ENCODE peak calls at places on chromosomes 3 and 15, in nine cellular contexts. Y, U, X, S, T, J, B, V and Z are unnamed samples. For H3K9me3, the result is how much of the 10 kb centered on the place peaks cover.

GRCh38 chr15:68183886-68184285 is 21.2 kb downstream of the CALML4 start:
- DNase-seq in V (no peak), Y (no peak), B (peak), S (no peak), U (no peak), X (no peak), T (no peak), J (no peak), Z (no peak)

GRCh38 chr15:100192092-100192695 is 149.6 kb downstream of the ADAMTS17 start:
- DNase-seq in S (no peak), X (no peak), J (no peak), T (no peak), Y (no peak), V (no peak), B (no peak), U (no peak), Z (no peak)

GRCh38 chr3:134136604-134137003 is 106.9 kb upstream of the SLCO2A1 start:
- DNase-seq in J (no peak), Y (no peak), U (no peak), B (no peak), S (no peak), X (no peak), T (no peak), V (no peak), Z (no peak)

GRCh38 chr3:156772588-156773206 is 53.5 kb upstream of the LEKR1 start:
- DNase-seq in J (no peak), S (no peak), U (no peak), B (peak), Y (no peak), T (no peak), V (no peak), X (no peak), Z (no peak)

GRCh38 chr3:8464668-8465067 is 37.0 kb upstream of the LMCD1 start:
- DNase-seq in J (no peak), B (no peak), S (no peak), V (no peak), U (no peak), T (no peak), X (no peak), Y (no peak), Z (no peak)

GRCh38 chr3:43883729-43884396 is 193.1 kb downstream of the ABHD5 start:
- DNase-seq in B (no peak), J (no peak), S (no peak), X (no peak), T (no peak), Y (no peak), U (no peak), V (no peak), Z (no peak)

GRCh38 chr3:70951937-70952492 is 631.5 kb downstream of the FOXP1 start:
- DNase-seq in Y (no peak), J (no peak), B (no peak), U (no peak), S (no peak), V (no peak), X (no peak), T (no peak), Z (no peak)

GRCh38 chr3:161339517-161340500 is 31.5 kb downstream of the SPTSSB start:
- DNase-seq in J (no peak), T (no peak), U (no peak), Y (no peak), V (no peak), X (no peak), S (no peak), B (no peak), Z (no peak)

GRCh38 chr3:107384428-107384827 is 7.2 kb downstream of the CCDC54 start:
- DNase-seq in U (no peak), V (no peak), B (no peak), X (no peak), J (no peak), Y (no peak), T (no peak), S (no peak), Z (no peak)

GRCh38 chr15:92883643-92884458 is 16.3 kb upstream of the CHD2 start:
- DNase-seq in V (no peak), B (peak), J (peak), X (no peak), Y (peak), U (peak), S (no peak), T (no peak), Z (no peak)

GRCh38 chr3:127707777-127708438 is 35.2 kb downstream of the ABTB1 start:
- DNase-seq in T (no peak), X (peak), B (no peak), V (no peak), U (no peak), J (no peak), S (no peak), Y (no peak), Z (no peak)

GRCh38 chr15:92653836-92654524 is 1.6 kb downstream of the FAM174B start:
- DNase-seq in Y (peak), B (no peak), T (no peak), U (no peak), V (no peak), J (peak), X (no peak), S (peak), Z (no peak)

GRCh38 chr3:11136116-11136515 is 18.2 kb upstream of the HRH1 start:
- DNase-seq in U (no peak), V (no peak), Y (no peak), T (no peak), B (peak), S (no peak), J (no peak), X (no peak), Z (no peak)

GRCh38 chr3:138381413-138381901 is 33.1 kb downstream of the MRAS start:
- DNase-seq in J (no peak), S (no peak), Y (no peak), B (peak), V (no peak), T (no peak), U (no peak), X (peak), Z (no peak)

GRCh38 chr3:136464502-136464901 is 214.4 kb downstream of the PCCB start:
- DNase-seq in Y (no peak), J (no peak), B (no peak), X (no peak), T (no peak), S (no peak), V (no peak), U (no peak), Z (peak)

GRCh38 chr15:67685008-67685599 is 140.2 kb upstream of the SKOR1 start:
- DNase-seq in J (peak), U (no peak), V (no peak), B (peak), T (no peak), X (no peak), S (no peak), Y (peak), Z (no peak)

GRCh38 chr3:137509354-137510045 is 254.6 kb upstream of the SOX14 start:
- DNase-seq in B (no peak), X (no peak), Y (no peak), V (no peak), U (no peak), J (no peak), S (no peak), T (no peak), Z (no peak)

GRCh38 chr15:40081691-40082194 is 26.9 kb downstream of the BMF start:
- DNase-seq in Y (peak), T (no peak), U (no peak), S (peak), J (peak), X (no peak), B (peak), V (no peak), Z (no peak)

GRCh38 chr15:57440799-57441198 is 64.5 kb downstream of the CGNL1 start:
- DNase-seq in U (no peak), J (no peak), T (no peak), S (no peak), B (peak), Y (peak), X (no peak), V (no peak), Z (peak)

DNA sequence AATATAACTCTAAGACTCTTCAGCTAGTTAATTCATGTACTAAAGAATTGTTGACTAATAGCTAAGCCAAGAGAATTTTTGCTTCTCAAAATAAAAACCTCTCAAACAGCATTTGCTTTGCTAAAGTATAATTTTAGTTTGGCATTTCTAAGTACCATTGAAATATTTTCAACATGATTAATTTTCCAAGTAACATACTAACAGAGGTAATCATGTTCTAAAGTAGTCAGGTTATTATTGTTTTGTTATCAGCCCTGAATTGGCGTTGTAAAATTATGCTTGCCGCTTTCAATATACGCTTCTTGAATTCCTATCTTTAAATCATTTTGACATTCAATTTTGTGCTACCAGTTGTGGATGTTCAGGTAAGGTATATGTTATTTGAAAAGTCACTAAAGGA is 134.3 kb downstream of the CNTN6 start:
- DNase-seq in B (no peak), U (no peak), V (no peak), T (no peak), X (no peak), Y (no peak), J (no peak), S (no peak), Z (no peak)
- H3K9me3 ChIP-seq in B (under half), U (under half), V (under half), T (under half), X (under half), Y (under half), J (under half), S (under half), Z (under half)

DNA sequence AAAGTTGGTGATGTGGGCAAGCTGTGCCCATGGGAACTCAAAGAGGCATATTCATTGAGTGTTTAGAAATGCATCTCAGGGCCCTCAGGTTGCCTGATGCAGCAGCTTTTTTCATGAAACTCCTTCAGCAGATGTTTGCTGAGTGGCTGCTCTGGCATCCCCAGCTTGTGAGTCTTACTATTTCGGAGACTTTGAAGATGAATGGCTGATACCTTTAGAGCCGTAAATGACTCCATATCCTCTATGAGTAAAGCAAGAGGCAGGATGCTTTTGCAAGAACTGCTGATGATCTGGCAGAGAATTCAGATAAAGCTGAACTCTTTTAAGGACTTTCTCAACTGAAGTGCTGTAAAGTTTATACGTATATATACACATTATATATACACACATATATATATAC is 384.3 kb downstream of the CACNA2D3 start:
- DNase-seq in Y (no peak), S (no peak), J (no peak), V (no peak), T (no peak), X (no peak), U (no peak), B (peak), Z (no peak)
- H3K4me3 ChIP-seq in Y (no peak), S (no peak), J (no peak), V (no peak), T (no peak), X (no peak), U (no peak), B (no peak), Z (no peak)

GRCh38 chr15:24971052-24971451 is 16.3 kb downstream of the SNRPN start:
- DNase-seq in U (no peak), S (no peak), X (no peak), V (no peak), J (no peak), T (no peak), Y (no peak), B (no peak), Z (no peak)
- H3K9me3 ChIP-seq in U (under half), S (under half), X (under half), V (under half), J (under half), T (under half), Y (under half), B (under half), Z (under half)

GRCh38 chr3:126287536-126288181 is 69.5 kb downstream of the KLF15 start:
- DNase-seq in B (peak), Y (no peak), S (no peak), X (peak), V (peak), J (no peak), T (peak), U (no peak), Z (no peak)
- H3K4me3 ChIP-seq in B (peak), Y (no peak), S (peak), X (peak), V (peak), J (no peak), T (peak), U (peak), Z (peak)

DNA sequence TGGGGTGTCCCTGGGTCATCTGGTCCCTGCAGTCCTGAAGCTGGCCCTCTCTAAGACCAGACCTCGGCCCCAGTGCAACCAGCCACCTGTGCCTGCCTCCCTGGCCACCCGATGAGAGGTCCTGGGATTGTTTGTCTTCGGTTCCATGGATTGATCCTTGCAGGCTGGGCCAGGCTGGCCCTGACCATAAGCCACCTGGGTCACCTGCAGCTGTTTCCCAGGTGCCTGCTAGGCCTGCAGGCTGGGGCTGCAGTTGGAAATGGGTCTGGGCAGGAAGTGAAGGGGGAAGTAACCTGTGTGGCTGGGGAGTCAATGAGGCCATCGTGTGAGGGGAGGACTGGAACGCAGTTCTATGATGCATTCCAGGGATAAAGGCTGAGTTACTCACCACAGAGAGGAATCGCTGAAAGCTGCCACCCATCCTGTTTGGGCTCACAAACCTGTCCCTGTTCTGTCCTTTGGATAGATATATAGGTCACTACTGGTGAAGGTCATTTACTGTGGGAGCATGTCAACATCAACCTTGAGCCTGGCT is 30.9 kb upstream of the VPS8 start:
- DNase-seq in B (no peak), Y (no peak), V (no peak), X (peak), U (no peak), S (no peak), J (no peak), T (no peak), Z (no peak)
- H3K9me3 ChIP-seq in B (under half), Y (under half), V (under half), X (under half), U (under half), S (under half), J (under half), T (under half), Z (under half)

DNA sequence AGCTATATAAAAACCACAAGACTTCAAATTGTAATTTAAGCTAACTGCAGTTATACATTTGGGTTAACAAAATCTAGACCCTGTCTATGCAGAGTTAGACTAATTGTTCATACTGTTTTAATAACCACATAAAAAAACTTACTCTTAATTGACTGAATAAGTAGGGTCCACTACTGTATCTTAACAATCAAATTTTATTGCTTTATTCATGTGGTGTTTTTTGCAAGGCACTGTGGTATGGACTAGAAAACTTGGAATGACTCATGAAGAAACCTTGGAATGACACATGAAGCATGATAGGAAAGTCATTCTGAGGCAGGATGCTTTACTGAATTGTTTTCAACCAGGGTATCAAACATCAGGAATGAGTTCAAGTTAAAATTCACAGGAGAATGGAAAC is 2.3 kb downstream of the SERP1 start:
- DNase-seq in U (no peak), V (no peak), J (no peak), T (no peak), Y (peak), S (no peak), B (peak), X (no peak), Z (no peak)
- H3K4me3 ChIP-seq in U (peak), V (peak), J (peak), T (no peak), Y (no peak), S (no peak), B (no peak), X (peak), Z (peak)